ENCODE peak calls at places on chromosomes 16 and 17, in six cellular contexts. X is GM12892, Q is endothelial cell of umbilical vein, P is H1, G is stomach, W is transverse colon. H is an unnamed sample.

GRCh38 chr17:68248199-68248825 is 469 bp downstream of the AMZ2 start:
- DNase-seq in X (no peak), Q (no peak), P (no peak), G (peak), W (peak), H (no peak)

GRCh38 chr16:10644092-10644491 is 50.6 kb downstream of the TEKT5 start:
- DNase-seq in X (no peak), Q (no peak), P (no peak), G (no peak), W (no peak), H (no peak)

GRCh38 chr17:57519199-57519598 is 225.9 kb downstream of the CCDC182 start:
- DNase-seq in X (no peak), Q (no peak), P (peak), G (no peak), W (no peak), H (no peak)

GRCh38 chr17:63919311-63919723 is 678 bp upstream of the GH1 start:
- DNase-seq in X (peak), Q (peak), P (no peak), G (peak), W (peak), H (no peak)

GRCh38 chr16:425740-426114 is 278 bp downstream of the RAB11FIP3 start:
- DNase-seq in X (no peak), Q (no peak), P (no peak), G (no peak), W (no peak), H (no peak)

GRCh38 chr17:43556292-43556691 is 10.2 kb upstream of the ETV4 start:
- DNase-seq in X (no peak), Q (no peak), P (no peak), G (peak), W (peak), H (peak)

GRCh38 chr17:12909511-12909910 is 108.3 kb downstream of the ELAC2 start:
- DNase-seq in X (no peak), Q (no peak), P (no peak), G (no peak), W (no peak), H (no peak)

GRCh38 chr17:51046527-51047384 is 73.9 kb downstream of the SPAG9 start:
- DNase-seq in X (no peak), Q (peak), P (peak), G (no peak), W (peak), H (no peak)

GRCh38 chr17:45719335-45720071 is 64.6 kb upstream of the CRHR1 start:
- DNase-seq in X (no peak), Q (no peak), P (no peak), G (no peak), W (no peak), H (no peak)

GRCh38 chr17:9898812-9899211 is 6.3 kb downstream of the RCVRN start:
- DNase-seq in X (no peak), Q (no peak), P (no peak), G (no peak), W (no peak), H (no peak)

GRCh38 chr16:66933776-66934137 is 445 bp downstream of the CIAO2B start:
- DNase-seq in X (no peak), Q (no peak), P (no peak), G (no peak), W (no peak), H (no peak)

GRCh38 chr17:19707728-19708221 is 8.6 kb downstream of the SLC47A2 start:
- DNase-seq in X (peak), Q (no peak), P (no peak), G (no peak), W (no peak), H (no peak)

GRCh38 chr16:88566158-88566557 is 4.0 kb upstream of the ZC3H18 start:
- DNase-seq in X (no peak), Q (peak), P (no peak), G (no peak), W (no peak), H (no peak)

GRCh38 chr16:23678430-23679273 is at the start of gene PLK1:
- DNase-seq in X (peak), Q (peak), P (peak), G (peak), W (peak), H (peak)

GRCh38 chr16:72434159-72434558 is 262.2 kb upstream of the PMFBP1 start:
- DNase-seq in X (no peak), Q (peak), P (no peak), G (no peak), W (no peak), H (no peak)

GRCh38 chr16:50259334-50260205 is 6.8 kb upstream of the ADCY7 start:
- DNase-seq in X (no peak), Q (no peak), P (no peak), G (peak), W (peak), H (peak)

GRCh38 chr16:8476824-8477223 is 113.5 kb downstream of the TMEM114 start:
- DNase-seq in X (no peak), Q (no peak), P (no peak), G (no peak), W (no peak), H (no peak)

GRCh38 chr16:2584742-2585650 is 47.2 kb downstream of the PDPK1 start:
- DNase-seq in X (no peak), Q (no peak), P (no peak), G (no peak), W (no peak), H (no peak)

GRCh38 chr16:81708459-81709368 is 70.4 kb upstream of the PLCG2 start:
- DNase-seq in X (no peak), Q (no peak), P (no peak), G (peak), W (peak), H (no peak)

GRCh38 chr17:42183741-42184711 is 1.2 kb downstream of the HCRT start:
- DNase-seq in X (peak), Q (peak), P (no peak), G (peak), W (peak), H (no peak)
- TF ChIP-seq POLR2AphosphoS5 in X (peak), Q (peak), P (no peak), G (peak), W (peak), H (no peak)

DNA sequence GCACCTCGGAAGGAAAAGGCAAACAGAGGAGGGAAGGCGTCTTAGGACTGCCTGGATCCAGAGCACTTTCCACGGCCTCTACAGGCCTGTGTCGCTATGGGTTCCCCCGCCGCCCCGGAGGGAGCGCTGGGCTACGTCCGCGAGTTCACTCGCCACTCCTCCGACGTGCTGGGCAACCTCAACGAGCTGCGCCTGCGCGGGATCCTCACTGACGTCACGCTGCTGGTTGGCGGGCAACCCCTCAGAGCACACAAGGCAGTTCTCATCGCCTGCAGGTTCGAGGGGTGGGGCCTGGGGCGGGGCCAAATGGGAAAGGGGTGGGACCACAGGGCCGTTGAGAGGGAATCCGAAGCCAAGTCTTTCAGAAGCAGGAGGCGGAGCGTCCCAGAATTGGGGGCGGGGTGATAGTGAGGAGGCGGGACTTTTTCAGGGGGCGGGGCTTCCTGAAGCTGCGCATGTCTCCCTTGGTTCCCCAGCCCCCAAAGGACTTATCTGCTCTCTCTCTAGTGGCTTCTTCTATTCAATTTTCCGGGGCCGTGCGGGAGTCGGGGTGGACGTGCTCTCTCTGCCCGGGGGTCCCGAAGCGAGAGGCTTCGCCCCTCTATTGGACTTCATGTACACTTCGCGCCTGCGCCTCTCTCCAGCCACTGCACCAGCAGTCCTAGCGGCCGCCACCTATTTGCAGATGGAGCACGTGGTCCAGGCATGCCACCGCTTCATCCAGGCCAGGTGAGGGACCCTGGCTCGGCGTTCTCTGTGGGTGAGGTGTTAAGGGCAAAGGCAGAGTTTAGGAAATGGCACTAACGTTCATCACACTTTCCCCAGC is 939 bp downstream of the BCL6B start:
- DNase-seq in X (peak), Q (peak), P (peak), G (peak), W (peak), H (peak)
- TF ChIP-seq POLR2A in X (no peak), Q (peak), P (no peak), G (no peak), W (peak), H (peak)

DNA sequence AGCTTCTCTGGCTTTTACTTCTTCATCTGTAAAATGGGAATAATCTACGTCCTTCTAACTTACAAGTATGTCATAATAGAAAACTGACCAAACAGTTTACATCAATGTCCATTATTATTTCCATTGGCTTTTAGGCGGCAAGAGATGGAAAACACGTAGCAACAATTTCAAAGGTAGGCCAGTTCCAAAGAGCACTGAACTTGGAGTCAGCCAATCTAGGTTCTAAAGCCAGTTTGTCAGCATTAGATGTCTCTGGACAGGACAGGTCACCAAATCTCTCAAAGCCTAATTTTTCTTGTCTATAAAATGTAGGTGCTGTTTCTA is 17.6 kb downstream of the HLF start:
- DNase-seq in X (no peak), Q (no peak), P (no peak), G (no peak), W (no peak), H (no peak)
- TF ChIP-seq POLR2AphosphoS5 in X (no peak), Q (no peak), P (no peak), G (no peak), W (no peak), H (no peak)

DNA sequence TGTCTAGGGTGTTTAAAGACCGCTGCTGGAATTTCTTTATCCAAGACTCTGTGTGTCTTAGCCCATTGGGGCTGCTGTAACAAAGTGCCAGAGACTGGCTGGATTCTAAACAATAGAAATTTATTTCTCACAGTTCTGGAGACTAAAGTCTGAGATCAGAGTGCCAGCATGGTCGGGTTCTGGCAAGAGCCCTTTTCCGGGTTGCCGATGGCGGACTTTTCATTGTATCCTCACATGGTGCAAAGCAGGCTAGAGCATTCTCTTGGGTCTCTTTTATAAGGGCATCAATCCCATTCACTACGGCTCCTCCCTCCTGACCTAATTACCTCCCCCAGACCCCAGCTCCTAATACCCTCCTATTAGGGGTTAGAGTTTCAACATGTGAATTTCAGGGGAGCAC is 9.5 kb downstream of the NLRC5 start:
- DNase-seq in X (no peak), Q (no peak), P (no peak), G (no peak), W (no peak), H (peak)
- TF ChIP-seq POLR2A in X (no peak), Q (no peak), P (no peak), G (no peak), W (no peak), H (no peak)

DNA sequence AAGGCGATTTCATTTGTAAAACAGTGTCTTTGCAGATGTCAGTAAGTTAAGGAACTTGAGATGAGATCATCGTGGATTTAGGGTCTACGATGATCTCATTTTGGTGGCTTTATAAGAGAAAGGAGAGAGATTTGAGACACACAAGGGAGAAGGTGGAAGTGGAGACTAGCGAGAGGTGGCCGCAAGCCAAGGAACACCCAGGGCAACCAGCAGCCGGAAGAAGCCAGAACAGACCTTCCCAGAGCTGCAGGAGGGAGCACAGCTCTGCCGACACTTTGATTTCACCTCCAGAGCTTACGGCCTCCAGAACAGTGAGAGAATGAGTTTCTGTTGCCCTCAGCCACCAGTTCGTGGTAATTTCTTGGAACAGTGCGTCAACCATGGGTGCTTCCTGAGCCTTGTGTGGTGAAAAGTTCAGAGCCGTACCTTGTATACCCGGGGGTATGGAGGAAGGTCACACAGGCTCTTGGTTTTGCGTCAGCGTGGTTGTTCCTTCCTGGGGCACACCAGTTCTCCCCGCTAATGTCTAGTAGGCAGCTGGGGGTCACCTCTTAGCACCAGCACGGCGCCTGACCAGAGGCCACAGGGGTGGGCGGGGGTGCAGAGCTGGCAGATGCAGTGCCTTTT is 12.9 kb upstream of the SEC14L1 start:
- DNase-seq in X (no peak), Q (no peak), P (no peak), G (peak), W (peak), H (peak)
- TF ChIP-seq POLR2AphosphoS5 in X (no peak), Q (no peak), P (no peak), G (peak), W (peak), H (peak)

DNA sequence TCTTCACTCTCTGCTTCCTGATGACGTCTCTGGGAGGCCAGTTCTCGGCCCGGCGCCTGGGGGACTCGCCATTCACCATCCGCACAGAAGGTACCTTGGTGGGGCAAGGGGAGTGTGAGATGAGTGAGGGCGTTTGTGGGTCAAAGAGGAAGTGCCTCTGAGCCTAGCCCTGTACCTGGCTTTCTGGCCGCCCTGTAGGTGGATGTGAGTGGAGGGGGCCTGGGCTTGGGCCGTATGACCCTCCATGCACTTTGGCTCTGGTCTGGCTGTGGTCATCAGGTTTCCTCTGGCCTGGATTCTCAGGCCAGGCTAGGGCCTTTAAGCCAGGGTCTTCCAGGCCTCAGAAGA is 4.6 kb downstream of the MGAT5B start:
- DNase-seq in X (no peak), Q (no peak), P (no peak), G (no peak), W (no peak), H (no peak)
- TF ChIP-seq POLR2A in X (no peak), Q (no peak), P (no peak), G (no peak), W (no peak), H (no peak)

GRCh38 chr16:27475561-27475960 is 73.6 kb downstream of the IL21R start:
- DNase-seq in X (no peak), Q (peak), P (no peak), G (no peak), W (no peak), H (no peak)
- TF ChIP-seq POLR2AphosphoS5 in X (no peak), Q (peak), P (no peak), G (no peak), W (no peak), H (no peak)

DNA sequence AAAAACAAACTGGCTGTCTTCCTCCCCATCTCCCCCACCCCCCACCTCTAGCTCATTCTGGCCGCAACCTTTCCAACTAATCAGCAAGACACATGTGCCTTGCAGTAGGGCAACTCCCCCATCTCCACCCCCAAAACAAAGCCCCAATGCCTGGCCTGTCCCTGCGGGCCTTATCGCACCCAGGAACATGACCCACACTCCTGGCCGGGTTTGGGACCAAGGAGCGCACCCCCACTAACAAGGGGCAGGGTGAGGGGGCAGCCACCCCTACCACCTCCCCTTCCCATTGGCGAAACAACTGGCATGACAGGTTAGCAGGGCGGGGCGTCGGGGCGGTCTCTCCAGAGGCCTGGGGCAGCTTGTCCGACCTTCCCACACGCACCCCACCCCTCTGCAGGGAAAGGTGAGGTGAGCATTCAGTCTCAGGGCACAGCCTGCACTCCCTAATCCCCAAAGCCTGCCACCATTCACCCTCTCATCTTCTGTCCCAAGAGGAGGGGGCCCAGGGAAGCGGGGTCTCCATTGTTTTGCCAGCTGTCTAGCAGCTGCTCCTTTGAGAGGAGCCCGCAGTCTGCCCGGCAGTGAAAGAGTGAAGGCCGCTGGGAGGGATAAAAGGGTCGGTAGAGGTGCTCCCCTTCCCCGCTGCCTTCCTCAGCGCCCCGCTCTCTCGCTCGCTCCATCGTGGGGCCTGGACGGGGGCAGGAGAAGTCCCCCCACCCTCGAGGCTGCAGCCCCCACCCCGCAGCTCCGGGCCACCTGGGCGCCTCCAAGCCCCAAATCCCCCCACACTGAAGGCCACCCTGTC is 764 bp downstream of the MYO18A start:
- DNase-seq in X (no peak), Q (peak), P (peak), G (peak), W (peak), H (no peak)
- TF ChIP-seq POLR2A in X (no peak), Q (no peak), P (no peak), G (no peak), W (peak), H (no peak)

DNA sequence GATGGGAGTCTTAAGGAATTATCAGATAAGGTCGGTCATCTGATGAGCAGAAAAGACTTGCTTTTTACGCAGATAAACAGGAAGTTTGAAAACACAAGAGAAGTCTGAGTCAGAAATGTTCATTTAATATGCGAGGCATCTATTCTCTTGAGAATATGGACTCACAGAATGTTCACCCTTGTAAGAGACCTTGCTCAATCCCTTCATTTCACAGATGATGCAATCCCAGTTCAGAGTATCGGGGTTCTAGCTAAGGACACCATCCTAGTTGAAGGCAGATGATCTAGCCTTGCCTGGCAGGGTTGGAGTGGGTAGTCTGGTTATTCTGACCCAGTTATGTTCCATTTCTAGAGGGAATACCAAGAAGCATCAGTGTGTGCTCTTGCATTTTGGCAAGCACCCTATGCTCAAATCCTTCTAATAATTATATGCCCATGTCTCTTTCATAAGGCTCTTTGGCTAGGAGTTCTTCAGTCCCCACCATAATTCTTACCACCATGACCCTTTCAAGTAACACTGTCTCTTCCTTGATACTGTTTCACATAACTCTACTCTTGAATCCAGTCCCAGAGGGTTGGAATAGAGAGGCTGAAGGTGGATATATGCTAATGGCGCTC is 42.5 kb downstream of the YPEL2 start:
- DNase-seq in X (no peak), Q (no peak), P (no peak), G (no peak), W (no peak), H (no peak)
- TF ChIP-seq POLR2AphosphoS5 in X (no peak), Q (no peak), P (no peak), G (peak), W (peak), H (peak)

H was measured in suprapubic skin.